ENCODE peak calls at places on chromosome 20, in six cellular contexts. One of them, this sample, is unnamed.

GRCh38 chr20:4674672-4675071 is 47.0 kb upstream of the PRND start:
- DNase-seq in CD8-positive, alpha-beta T cell: no peak
- DNase-seq in psoas muscle: no peak
- DNase-seq in uterus: no peak
- DNase-seq in RWPE1: no peak
- DNase-seq in left ventricle myocardium inferior: no peak
- DNase-seq in this sample: no peak

GRCh38 chr20:10674684-10675455 is 1.1 kb upstream of the JAG1 start:
- DNase-seq in left ventricle myocardium inferior: peak
- DNase-seq in psoas muscle: peak
- DNase-seq in RWPE1: peak
- DNase-seq in uterus: peak
- DNase-seq in CD8-positive, alpha-beta T cell: no peak
- DNase-seq in this sample: peak

GRCh38 chr20:59752704-59753460 is 148.5 kb downstream of the PHACTR3 start:
- DNase-seq in uterus: no peak
- DNase-seq in psoas muscle: no peak
- DNase-seq in RWPE1: no peak
- DNase-seq in left ventricle myocardium inferior: peak
- DNase-seq in CD8-positive, alpha-beta T cell: no peak
- DNase-seq in this sample: no peak

GRCh38 chr20:15857131-15857784 is 716.0 kb downstream of the KIF16B start:
- DNase-seq in CD8-positive, alpha-beta T cell: no peak
- DNase-seq in RWPE1: no peak
- DNase-seq in left ventricle myocardium inferior: no peak
- DNase-seq in psoas muscle: no peak
- DNase-seq in uterus: no peak
- DNase-seq in this sample: no peak

GRCh38 chr20:22389836-22390542 is 194.4 kb downstream of the FOXA2 start:
- DNase-seq in uterus: no peak
- DNase-seq in left ventricle myocardium inferior: no peak
- DNase-seq in CD8-positive, alpha-beta T cell: no peak
- DNase-seq in psoas muscle: no peak
- DNase-seq in RWPE1: peak
- DNase-seq in this sample: no peak

GRCh38 chr20:46151936-46152335 is 33.8 kb downstream of the CD40 start:
- DNase-seq in psoas muscle: no peak
- DNase-seq in RWPE1: peak
- DNase-seq in uterus: no peak
- DNase-seq in left ventricle myocardium inferior: no peak
- DNase-seq in CD8-positive, alpha-beta T cell: no peak
- DNase-seq in this sample: no peak

GRCh38 chr20:61806314-61806713 is 259.4 kb downstream of the TAF4 start:
- DNase-seq in psoas muscle: no peak
- DNase-seq in left ventricle myocardium inferior: peak
- DNase-seq in uterus: no peak
- DNase-seq in CD8-positive, alpha-beta T cell: no peak
- DNase-seq in RWPE1: no peak
- DNase-seq in this sample: peak

GRCh38 chr20:57810511-57811372 is 100.9 kb upstream of the PMEPA1 start:
- DNase-seq in left ventricle myocardium inferior: no peak
- DNase-seq in RWPE1: peak
- DNase-seq in uterus: no peak
- DNase-seq in CD8-positive, alpha-beta T cell: no peak
- DNase-seq in psoas muscle: no peak
- DNase-seq in this sample: no peak

GRCh38 chr20:59788196-59788735 is 145.2 kb downstream of the SYCP2 start:
- DNase-seq in RWPE1: no peak
- DNase-seq in left ventricle myocardium inferior: no peak
- DNase-seq in uterus: no peak
- DNase-seq in CD8-positive, alpha-beta T cell: no peak
- DNase-seq in psoas muscle: no peak
- DNase-seq in this sample: no peak

GRCh38 chr20:6735913-6736845 is 31.3 kb upstream of the BMP2 start:
- DNase-seq in psoas muscle: no peak
- DNase-seq in uterus: peak
- DNase-seq in CD8-positive, alpha-beta T cell: no peak
- DNase-seq in RWPE1: no peak
- DNase-seq in left ventricle myocardium inferior: peak
- DNase-seq in this sample: no peak

GRCh38 chr20:50394569-50394968 is 115.6 kb upstream of the PTPN1 start:
- DNase-seq in RWPE1: no peak
- DNase-seq in CD8-positive, alpha-beta T cell: no peak
- DNase-seq in left ventricle myocardium inferior: no peak
- DNase-seq in uterus: no peak
- DNase-seq in psoas muscle: no peak
- DNase-seq in this sample: no peak

GRCh38 chr20:50396623-50397022 is 113.6 kb upstream of the PTPN1 start:
- DNase-seq in left ventricle myocardium inferior: no peak
- DNase-seq in RWPE1: no peak
- DNase-seq in CD8-positive, alpha-beta T cell: no peak
- DNase-seq in uterus: no peak
- DNase-seq in psoas muscle: no peak
- DNase-seq in this sample: no peak

GRCh38 chr20:50395258-50395729 is 114.9 kb upstream of the PTPN1 start:
- DNase-seq in psoas muscle: peak
- DNase-seq in left ventricle myocardium inferior: peak
- DNase-seq in uterus: peak
- DNase-seq in RWPE1: no peak
- DNase-seq in CD8-positive, alpha-beta T cell: no peak
- DNase-seq in this sample: peak

GRCh38 chr20:50397058-50397457 is 113.1 kb upstream of the PTPN1 start:
- DNase-seq in CD8-positive, alpha-beta T cell: no peak
- DNase-seq in left ventricle myocardium inferior: no peak
- DNase-seq in RWPE1: no peak
- DNase-seq in uterus: no peak
- DNase-seq in psoas muscle: no peak
- DNase-seq in this sample: no peak

DNA sequence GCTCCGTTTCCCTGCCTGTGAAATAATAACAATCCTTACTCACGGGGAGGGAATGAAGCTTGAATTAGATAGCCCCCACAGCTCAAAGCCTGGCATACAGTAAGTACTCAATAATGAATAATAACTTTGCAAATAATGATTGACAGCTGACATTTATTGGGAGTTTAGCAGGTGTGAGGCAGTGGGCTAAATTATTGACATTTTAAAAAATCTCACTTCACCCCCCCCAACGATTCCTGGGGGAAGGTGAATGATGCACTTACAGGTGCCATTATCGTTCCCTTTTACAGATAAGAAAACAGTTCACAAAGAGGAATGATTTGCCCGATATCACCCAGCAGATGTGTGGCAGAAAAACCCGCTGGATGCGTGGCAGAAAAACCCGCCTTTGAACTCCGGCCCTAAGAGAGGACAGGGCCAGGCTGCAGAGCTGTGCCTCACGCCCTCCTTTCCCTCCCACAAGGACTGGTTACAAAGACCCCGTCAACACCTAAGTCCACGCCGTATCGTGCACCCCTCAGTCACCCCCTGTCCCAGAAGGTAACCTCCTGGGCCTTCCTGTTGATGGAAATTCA is 114.2 kb upstream of the PTPN1 start:
- DNase-seq in left ventricle myocardium inferior: no peak
- DNase-seq in uterus: no peak
- DNase-seq in psoas muscle: no peak
- DNase-seq in RWPE1: no peak
- DNase-seq in CD8-positive, alpha-beta T cell: no peak
- DNase-seq in this sample: no peak
- H3K27ac ChIP-seq in left ventricle myocardium inferior: peak
- H3K27ac ChIP-seq in uterus: peak
- H3K27ac ChIP-seq in psoas muscle: peak
- H3K27ac ChIP-seq in RWPE1: peak
- H3K27ac ChIP-seq in CD8-positive, alpha-beta T cell: no peak
- H3K27ac ChIP-seq in this sample: no peak

GRCh38 chr20:12660918-12661317 is 347.9 kb upstream of the SPTLC3 start:
- DNase-seq in left ventricle myocardium inferior: no peak
- DNase-seq in psoas muscle: no peak
- DNase-seq in CD8-positive, alpha-beta T cell: no peak
- DNase-seq in uterus: peak
- DNase-seq in RWPE1: no peak
- DNase-seq in this sample: no peak
- TF ChIP-seq CTCF in left ventricle myocardium inferior: no peak
- TF ChIP-seq CTCF in psoas muscle: no peak
- TF ChIP-seq CTCF in CD8-positive, alpha-beta T cell: no peak
- TF ChIP-seq CTCF in uterus: no peak
- TF ChIP-seq CTCF in RWPE1: no peak
- TF ChIP-seq CTCF in this sample: peak

GRCh38 chr20:48454721-48455490 is 372.9 kb downstream of the PREX1 start:
- DNase-seq in RWPE1: no peak
- DNase-seq in uterus: no peak
- DNase-seq in psoas muscle: no peak
- DNase-seq in CD8-positive, alpha-beta T cell: no peak
- DNase-seq in left ventricle myocardium inferior: no peak
- DNase-seq in this sample: no peak

GRCh38 chr20:48447456-48447855 is 380.3 kb downstream of the PREX1 start:
- DNase-seq in CD8-positive, alpha-beta T cell: no peak
- DNase-seq in RWPE1: no peak
- DNase-seq in uterus: no peak
- DNase-seq in left ventricle myocardium inferior: no peak
- DNase-seq in psoas muscle: no peak
- DNase-seq in this sample: no peak

GRCh38 chr20:48453477-48454093 is 374.2 kb downstream of the PREX1 start:
- DNase-seq in psoas muscle: no peak
- DNase-seq in uterus: no peak
- DNase-seq in CD8-positive, alpha-beta T cell: no peak
- DNase-seq in left ventricle myocardium inferior: no peak
- DNase-seq in RWPE1: peak
- DNase-seq in this sample: no peak

GRCh38 chr20:48448601-48449384 is 379.0 kb downstream of the PREX1 start:
- DNase-seq in left ventricle myocardium inferior: no peak
- DNase-seq in uterus: no peak
- DNase-seq in psoas muscle: no peak
- DNase-seq in CD8-positive, alpha-beta T cell: no peak
- DNase-seq in RWPE1: no peak
- DNase-seq in this sample: no peak

GRCh38 chr20:48451401-48451800 is 376.4 kb downstream of the PREX1 start:
- DNase-seq in CD8-positive, alpha-beta T cell: no peak
- DNase-seq in psoas muscle: no peak
- DNase-seq in RWPE1: no peak
- DNase-seq in uterus: no peak
- DNase-seq in left ventricle myocardium inferior: no peak
- DNase-seq in this sample: no peak
- H3K27ac ChIP-seq in CD8-positive, alpha-beta T cell: no peak
- H3K27ac ChIP-seq in psoas muscle: no peak
- H3K27ac ChIP-seq in RWPE1: no peak
- H3K27ac ChIP-seq in uterus: no peak
- H3K27ac ChIP-seq in left ventricle myocardium inferior: no peak
- H3K27ac ChIP-seq in this sample: no peak

DNA sequence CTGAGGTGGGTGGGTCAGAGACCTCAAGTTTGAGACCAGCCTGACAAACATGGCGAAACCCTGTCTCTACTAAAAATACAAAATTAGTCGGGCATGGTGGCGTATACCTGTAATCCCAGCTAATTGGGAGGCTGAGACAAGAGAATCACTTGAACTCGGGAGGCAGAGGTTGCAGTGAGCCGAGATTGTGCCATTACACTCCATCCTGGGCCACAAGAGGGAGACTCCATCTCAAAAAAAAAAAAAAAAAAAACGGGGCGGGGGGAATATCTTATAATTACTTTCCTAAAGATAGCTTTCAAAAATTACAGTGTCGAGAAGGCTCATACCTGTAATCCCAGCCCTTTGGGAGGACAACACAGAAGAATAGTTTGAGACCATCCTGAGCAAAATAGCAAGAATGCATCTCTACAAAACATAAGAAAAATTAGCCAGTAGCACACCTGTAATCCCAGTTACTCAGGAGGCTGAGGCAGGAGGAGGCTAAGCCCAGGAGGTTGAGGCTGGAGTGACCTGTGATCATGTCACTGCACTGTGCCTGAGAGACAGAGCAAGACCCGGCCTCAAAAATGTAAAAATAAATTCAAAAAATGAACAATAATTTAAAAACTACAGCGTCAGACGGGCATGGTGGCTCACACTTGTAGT is 25.8 kb downstream of the CBFA2T2 start:
- DNase-seq in psoas muscle: no peak
- DNase-seq in CD8-positive, alpha-beta T cell: no peak
- DNase-seq in uterus: no peak
- DNase-seq in RWPE1: no peak
- DNase-seq in left ventricle myocardium inferior: no peak
- DNase-seq in this sample: no peak
- TF ChIP-seq CTCF in psoas muscle: no peak
- TF ChIP-seq CTCF in CD8-positive, alpha-beta T cell: peak
- TF ChIP-seq CTCF in uterus: no peak
- TF ChIP-seq CTCF in RWPE1: no peak
- TF ChIP-seq CTCF in left ventricle myocardium inferior: no peak
- TF ChIP-seq CTCF in this sample: no peak

This sample was measured in pancreas.